ENCODE peak calls at places on chromosome 13, in six cellular contexts. One of them, this sample, is unnamed.

GRCh38 chr13:59623516-59623915 is 540.2 kb downstream of the DIAPH3 start:
- DNase-seq in GM12878: no peak
- DNase-seq in endothelial cell of umbilical vein: no peak
- DNase-seq in A549: no peak
- DNase-seq in HepG2: no peak
- DNase-seq in K562: no peak
- DNase-seq in this sample: no peak

GRCh38 chr13:70339738-70340137 is 231.5 kb upstream of the KLHL1 start:
- DNase-seq in GM12878: no peak
- DNase-seq in endothelial cell of umbilical vein: peak
- DNase-seq in A549: peak
- DNase-seq in HepG2: peak
- DNase-seq in K562: no peak
- DNase-seq in this sample: peak

GRCh38 chr13:112688560-112689497 is 1.0 kb upstream of the ATP11A start:
- DNase-seq in GM12878: no peak
- DNase-seq in endothelial cell of umbilical vein: peak
- DNase-seq in A549: no peak
- DNase-seq in HepG2: peak
- DNase-seq in K562: peak
- DNase-seq in this sample: peak

GRCh38 chr13:67462098-67462497 is 232.0 kb upstream of the PCDH9 start:
- DNase-seq in GM12878: no peak
- DNase-seq in endothelial cell of umbilical vein: no peak
- DNase-seq in A549: no peak
- DNase-seq in HepG2: no peak
- DNase-seq in K562: no peak
- DNase-seq in this sample: no peak

GRCh38 chr13:38980628-38981078 is 10.0 kb downstream of the STOML3 start:
- DNase-seq in GM12878: no peak
- DNase-seq in endothelial cell of umbilical vein: no peak
- DNase-seq in A549: no peak
- DNase-seq in HepG2: no peak
- DNase-seq in K562: no peak
- DNase-seq in this sample: no peak

GRCh38 chr13:82330499-82330898 is 1551.8 kb downstream of the SLITRK1 start:
- DNase-seq in GM12878: no peak
- DNase-seq in endothelial cell of umbilical vein: peak
- DNase-seq in A549: peak
- DNase-seq in HepG2: peak
- DNase-seq in K562: peak
- DNase-seq in this sample: peak

GRCh38 chr13:75493156-75493555 is 11.2 kb upstream of the TBC1D4 start:
- DNase-seq in GM12878: no peak
- DNase-seq in endothelial cell of umbilical vein: no peak
- DNase-seq in A549: no peak
- DNase-seq in HepG2: no peak
- DNase-seq in K562: no peak
- DNase-seq in this sample: no peak

GRCh38 chr13:77595166-77595810 is 59.8 kb downstream of the SCEL start:
- DNase-seq in GM12878: no peak
- DNase-seq in endothelial cell of umbilical vein: no peak
- DNase-seq in A549: no peak
- DNase-seq in HepG2: no peak
- DNase-seq in K562: no peak
- DNase-seq in this sample: no peak

GRCh38 chr13:66114127-66114526 is 1116.0 kb downstream of the PCDH9 start:
- DNase-seq in GM12878: no peak
- DNase-seq in endothelial cell of umbilical vein: no peak
- DNase-seq in A549: no peak
- DNase-seq in HepG2: no peak
- DNase-seq in K562: no peak
- DNase-seq in this sample: no peak

GRCh38 chr13:102276479-102276878 is 125.4 kb downstream of the FGF14 start:
- DNase-seq in GM12878: no peak
- DNase-seq in endothelial cell of umbilical vein: no peak
- DNase-seq in A549: no peak
- DNase-seq in HepG2: no peak
- DNase-seq in K562: no peak
- DNase-seq in this sample: no peak

GRCh38 chr13:33137726-33138125 is 121.5 kb downstream of the KL start:
- DNase-seq in GM12878: no peak
- DNase-seq in endothelial cell of umbilical vein: no peak
- DNase-seq in A549: no peak
- DNase-seq in HepG2: no peak
- DNase-seq in K562: no peak
- DNase-seq in this sample: no peak

GRCh38 chr13:24834902-24835510 is 71.0 kb downstream of the RNF17 start:
- DNase-seq in GM12878: no peak
- DNase-seq in endothelial cell of umbilical vein: no peak
- DNase-seq in A549: no peak
- DNase-seq in HepG2: no peak
- DNase-seq in K562: no peak
- DNase-seq in this sample: no peak

GRCh38 chr13:106156468-106156867 is 379.0 kb downstream of the EFNB2 start:
- DNase-seq in GM12878: no peak
- DNase-seq in endothelial cell of umbilical vein: peak
- DNase-seq in A549: peak
- DNase-seq in HepG2: no peak
- DNase-seq in K562: no peak
- DNase-seq in this sample: no peak

GRCh38 chr13:22848539-22849052 is 332.2 kb upstream of the SGCG start:
- DNase-seq in GM12878: no peak
- DNase-seq in endothelial cell of umbilical vein: no peak
- DNase-seq in A549: no peak
- DNase-seq in HepG2: peak
- DNase-seq in K562: peak
- DNase-seq in this sample: no peak

GRCh38 chr13:72565893-72566292 is 161.5 kb downstream of the MZT1 start:
- DNase-seq in GM12878: no peak
- DNase-seq in endothelial cell of umbilical vein: peak
- DNase-seq in A549: peak
- DNase-seq in HepG2: peak
- DNase-seq in K562: peak
- DNase-seq in this sample: peak

GRCh38 chr13:106851251-106851650 is 283.3 kb upstream of the ARGLU1 start:
- DNase-seq in GM12878: no peak
- DNase-seq in endothelial cell of umbilical vein: no peak
- DNase-seq in A549: no peak
- DNase-seq in HepG2: no peak
- DNase-seq in K562: no peak
- DNase-seq in this sample: no peak

GRCh38 chr13:73656863-73657262 is 477.3 kb downstream of the KLF12 start:
- DNase-seq in GM12878: no peak
- DNase-seq in endothelial cell of umbilical vein: no peak
- DNase-seq in A549: no peak
- DNase-seq in HepG2: no peak
- DNase-seq in K562: no peak
- DNase-seq in this sample: no peak

GRCh38 chr13:23608704-23609413 is 38.6 kb downstream of the TNFRSF19 start:
- DNase-seq in GM12878: no peak
- DNase-seq in endothelial cell of umbilical vein: peak
- DNase-seq in A549: no peak
- DNase-seq in HepG2: peak
- DNase-seq in K562: no peak
- DNase-seq in this sample: no peak

GRCh38 chr13:31761951-31762350 is 22.6 kb downstream of the RXFP2 start:
- DNase-seq in GM12878: no peak
- DNase-seq in endothelial cell of umbilical vein: no peak
- DNase-seq in A549: no peak
- DNase-seq in HepG2: no peak
- DNase-seq in K562: no peak
- DNase-seq in this sample: no peak

GRCh38 chr13:61470801-61471200 is 55.2 kb upstream of the PCDH20 start:
- DNase-seq in GM12878: no peak
- DNase-seq in endothelial cell of umbilical vein: no peak
- DNase-seq in A549: no peak
- DNase-seq in HepG2: no peak
- DNase-seq in K562: no peak
- DNase-seq in this sample: no peak

GRCh38 chr13:91381371-91381770 is 17.1 kb upstream of the GPC5 start:
- DNase-seq in GM12878: no peak
- DNase-seq in endothelial cell of umbilical vein: peak
- DNase-seq in A549: peak
- DNase-seq in HepG2: no peak
- DNase-seq in K562: no peak
- DNase-seq in this sample: peak

GRCh38 chr13:76038920-76039716 is 403.0 kb downstream of the LMO7 start:
- DNase-seq in GM12878: no peak
- DNase-seq in endothelial cell of umbilical vein: no peak
- DNase-seq in A549: no peak
- DNase-seq in HepG2: no peak
- DNase-seq in K562: no peak
- DNase-seq in this sample: no peak

GRCh38 chr13:114124921-114125320 is 7.5 kb downstream of the RASA3 start:
- DNase-seq in GM12878: no peak
- DNase-seq in endothelial cell of umbilical vein: no peak
- DNase-seq in A549: no peak
- DNase-seq in HepG2: no peak
- DNase-seq in K562: no peak
- DNase-seq in this sample: peak

GRCh38 chr13:87259479-87260083 is 411.6 kb upstream of the SLITRK5 start:
- DNase-seq in GM12878: no peak
- DNase-seq in endothelial cell of umbilical vein: no peak
- DNase-seq in A549: peak
- DNase-seq in HepG2: peak
- DNase-seq in K562: no peak
- DNase-seq in this sample: no peak

GRCh38 chr13:21749410-21749809 is 78.5 kb downstream of the FGF9 start:
- DNase-seq in GM12878: no peak
- DNase-seq in endothelial cell of umbilical vein: no peak
- DNase-seq in A549: no peak
- DNase-seq in HepG2: peak
- DNase-seq in K562: no peak
- DNase-seq in this sample: no peak

GRCh38 chr13:106232680-106233079 is 302.8 kb downstream of the EFNB2 start:
- DNase-seq in GM12878: no peak
- DNase-seq in endothelial cell of umbilical vein: no peak
- DNase-seq in A549: no peak
- DNase-seq in HepG2: no peak
- DNase-seq in K562: no peak
- DNase-seq in this sample: no peak

GRCh38 chr13:85535306-85535705 is 263.9 kb downstream of the SLITRK6 start:
- DNase-seq in GM12878: no peak
- DNase-seq in endothelial cell of umbilical vein: no peak
- DNase-seq in A549: no peak
- DNase-seq in HepG2: no peak
- DNase-seq in K562: no peak
- DNase-seq in this sample: no peak

GRCh38 chr13:57877596-57877995 is 246.1 kb downstream of the PCDH17 start:
- DNase-seq in GM12878: no peak
- DNase-seq in endothelial cell of umbilical vein: no peak
- DNase-seq in A549: no peak
- DNase-seq in HepG2: no peak
- DNase-seq in K562: no peak
- DNase-seq in this sample: no peak

GRCh38 chr13:99307648-99308339 is 595 bp upstream of the GPR183 start:
- DNase-seq in GM12878: no peak
- DNase-seq in endothelial cell of umbilical vein: peak
- DNase-seq in A549: peak
- DNase-seq in HepG2: no peak
- DNase-seq in K562: peak
- DNase-seq in this sample: peak

GRCh38 chr13:94673841-94674240 is 38.5 kb downstream of the SOX21 start:
- DNase-seq in GM12878: no peak
- DNase-seq in endothelial cell of umbilical vein: no peak
- DNase-seq in A549: no peak
- DNase-seq in HepG2: no peak
- DNase-seq in K562: no peak
- DNase-seq in this sample: no peak
- TF ChIP-seq MAX in GM12878: no peak
- TF ChIP-seq MAX in endothelial cell of umbilical vein: no peak
- TF ChIP-seq MAX in A549: no peak
- TF ChIP-seq MAX in HepG2: no peak
- TF ChIP-seq MAX in K562: no peak
- TF ChIP-seq MAX in this sample: no peak

GRCh38 chr13:51816604-51817254 is 12.8 kb upstream of the DHRS12 start:
- DNase-seq in GM12878: no peak
- DNase-seq in endothelial cell of umbilical vein: no peak
- DNase-seq in A549: peak
- DNase-seq in HepG2: no peak
- DNase-seq in K562: no peak
- DNase-seq in this sample: no peak

GRCh38 chr13:51817717-51818116 is 13.8 kb upstream of the DHRS12 start:
- DNase-seq in GM12878: no peak
- DNase-seq in endothelial cell of umbilical vein: no peak
- DNase-seq in A549: no peak
- DNase-seq in HepG2: no peak
- DNase-seq in K562: no peak
- DNase-seq in this sample: no peak

GRCh38 chr13:51818771-51819511 is 15.0 kb upstream of the DHRS12 start:
- DNase-seq in GM12878: no peak
- DNase-seq in endothelial cell of umbilical vein: no peak
- DNase-seq in A549: no peak
- DNase-seq in HepG2: no peak
- DNase-seq in K562: no peak
- DNase-seq in this sample: no peak

GRCh38 chr13:51819544-51819943 is 15.6 kb upstream of the DHRS12 start:
- DNase-seq in GM12878: no peak
- DNase-seq in endothelial cell of umbilical vein: no peak
- DNase-seq in A549: no peak
- DNase-seq in HepG2: no peak
- DNase-seq in K562: no peak
- DNase-seq in this sample: no peak

DNA sequence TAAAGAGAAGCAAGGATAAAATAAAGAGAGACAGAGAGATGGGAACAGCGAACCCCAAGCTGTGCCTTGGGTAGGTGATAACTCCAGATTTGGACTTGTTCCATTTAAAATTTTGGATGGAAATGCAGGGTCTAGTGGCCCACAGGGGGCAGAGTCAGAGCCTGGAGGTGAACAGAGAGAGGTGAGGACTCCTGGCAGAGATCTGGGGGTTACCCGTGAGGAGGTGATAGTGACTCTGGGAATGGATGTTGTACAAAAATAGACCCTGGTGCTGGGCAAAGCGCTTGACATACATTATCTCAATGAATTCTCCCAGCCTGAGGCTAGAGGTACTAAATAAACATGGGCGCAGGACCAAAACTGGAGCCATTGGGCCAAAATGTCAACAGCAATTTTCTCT is 14.3 kb upstream of the DHRS12 start:
- DNase-seq in GM12878: no peak
- DNase-seq in endothelial cell of umbilical vein: no peak
- DNase-seq in A549: no peak
- DNase-seq in HepG2: no peak
- DNase-seq in K562: no peak
- DNase-seq in this sample: no peak
- TF ChIP-seq CTCF in GM12878: no peak
- TF ChIP-seq CTCF in endothelial cell of umbilical vein: no peak
- TF ChIP-seq CTCF in A549: no peak
- TF ChIP-seq CTCF in HepG2: no peak
- TF ChIP-seq CTCF in K562: peak
- TF ChIP-seq CTCF in this sample: no peak

GRCh38 chr13:40102854-40103253 is 447.4 kb downstream of the COG6 start:
- DNase-seq in GM12878: no peak
- DNase-seq in endothelial cell of umbilical vein: no peak
- DNase-seq in A549: peak
- DNase-seq in HepG2: peak
- DNase-seq in K562: peak
- DNase-seq in this sample: peak
- TF ChIP-seq MYC in GM12878: no peak
- TF ChIP-seq MYC in endothelial cell of umbilical vein: no peak
- TF ChIP-seq MYC in A549: no peak
- TF ChIP-seq MYC in HepG2: no peak
- TF ChIP-seq MYC in K562: no peak
- TF ChIP-seq MYC in this sample: no peak

GRCh38 chr13:36051082-36051481 is 80.1 kb downstream of the DCLK1 start:
- DNase-seq in GM12878: no peak
- DNase-seq in endothelial cell of umbilical vein: no peak
- DNase-seq in A549: no peak
- DNase-seq in HepG2: no peak
- DNase-seq in K562: no peak
- DNase-seq in this sample: peak
- TF ChIP-seq MAX in GM12878: no peak
- TF ChIP-seq MAX in endothelial cell of umbilical vein: no peak
- TF ChIP-seq MAX in A549: no peak
- TF ChIP-seq MAX in HepG2: no peak
- TF ChIP-seq MAX in K562: no peak
- TF ChIP-seq MAX in this sample: no peak